ENCODE peak calls at places on chromosome 10, in seven cellular contexts. K, E, V, B, Z, J and L are unnamed samples.
A peak's percentile ranks its signal among the peaks of the same experiment; 100 is the strongest.

GRCh38 chr10:97849101-97849490 is 547 bp upstream of the GOLGA7B start:
- DNase-seq in K (no peak), E (peak; percentile 97), V (no peak), B (no peak), Z (no peak), J (no peak), L (peak; percentile 75)

GRCh38 chr10:68231916-68232315 is at the start of gene ATOH7:
- DNase-seq in K (no peak), E (peak; percentile 35), V (no peak), B (no peak), Z (no peak), J (no peak), L (peak; percentile 56)

GRCh38 chr10:71587941-71588573 is 131.5 kb downstream of the C10orf105 start:
- DNase-seq in K (no peak), E (no peak), V (no peak), B (no peak), Z (no peak), J (no peak), L (peak; percentile 95)

GRCh38 chr10:88062385-88062784 is 199.0 kb downstream of the PTEN start:
- DNase-seq in K (no peak), E (no peak), V (no peak), B (no peak), Z (no peak), J (no peak), L (no peak)

GRCh38 chr10:31944071-31944433 is 15.4 kb upstream of the ARHGAP12 start:
- DNase-seq in K (no peak), E (no peak), V (no peak), B (no peak), Z (no peak), J (no peak), L (no peak)

GRCh38 chr10:102831322-102832071 is 5.7 kb downstream of the CYP17A1 start:
- DNase-seq in K (no peak), E (no peak), V (no peak), B (no peak), Z (no peak), J (no peak), L (peak; percentile 8)

GRCh38 chr10:22556774-22557173 is 157.6 kb downstream of the PIP4K2A start:
- DNase-seq in K (no peak), E (no peak), V (no peak), B (no peak), Z (no peak), J (no peak), L (no peak)

GRCh38 chr10:117140525-117140902 is 2.4 kb upstream of the VAX1 start:
- DNase-seq in K (no peak), E (no peak), V (no peak), B (no peak), Z (no peak), J (no peak), L (no peak)

GRCh38 chr10:118839348-118839747 is 84.6 kb upstream of the CACUL1 start:
- DNase-seq in K (no peak), E (no peak), V (no peak), B (no peak), Z (no peak), J (no peak), L (no peak)

GRCh38 chr10:100046088-100046487 is 35.6 kb downstream of the CPN1 start:
- DNase-seq in K (peak; percentile 95), E (peak; percentile 90), V (peak; percentile 84), B (peak; percentile 67), Z (peak; percentile 52), J (peak; percentile 79), L (peak; percentile 76)

GRCh38 chr10:43853369-43853768 is 204.7 kb upstream of the ZNF32 start:
- DNase-seq in K (peak; percentile 56), E (no peak), V (no peak), B (no peak), Z (no peak), J (no peak), L (no peak)

GRCh38 chr10:130751851-130752250 is 559.7 kb downstream of the TCERG1L start:
- DNase-seq in K (peak; percentile 5), E (no peak), V (no peak), B (no peak), Z (no peak), J (no peak), L (no peak)

GRCh38 chr10:85319150-85319549 is 990.8 kb downstream of the CCSER2 start:
- DNase-seq in K (no peak), E (peak; percentile 76), V (no peak), B (no peak), Z (no peak), J (no peak), L (peak; percentile 88)

GRCh38 chr10:82378146-82378545 is 503.2 kb downstream of the NRG3 start:
- DNase-seq in K (no peak), E (no peak), V (no peak), B (no peak), Z (no peak), J (no peak), L (peak; percentile 50)

GRCh38 chr10:18436902-18437301 is 214.5 kb downstream of the NSUN6 start:
- DNase-seq in K (no peak), E (peak; percentile 23), V (no peak), B (no peak), Z (no peak), J (no peak), L (peak; percentile 0)

GRCh38 chr10:52213511-52213831 is 100.6 kb upstream of the DKK1 start:
- DNase-seq in K (no peak), E (no peak), V (no peak), B (no peak), Z (no peak), J (no peak), L (peak; percentile 24)

GRCh38 chr10:81018898-81019890 is 481.5 kb downstream of the SH2D4B start:
- DNase-seq in K (no peak), E (peak; percentile 21), V (peak; percentile 18), B (peak; percentile 26), Z (no peak), J (no peak), L (peak; percentile 41)

GRCh38 chr10:128816726-128817125 is 650.3 kb upstream of the MGMT start:
- DNase-seq in K (no peak), E (no peak), V (no peak), B (no peak), Z (no peak), J (no peak), L (no peak)

GRCh38 chr10:2137549-2138174 is 400.3 kb upstream of the ADARB2 start:
- DNase-seq in K (no peak), E (no peak), V (no peak), B (no peak), Z (no peak), J (no peak), L (no peak)

GRCh38 chr10:79298403-79299244 is 48.6 kb upstream of the PPIF start:
- DNase-seq in K (no peak), E (no peak), V (peak; percentile 76), B (no peak), Z (no peak), J (peak; percentile 34), L (peak; percentile 22)

GRCh38 chr10:11397980-11398580 is 213.4 kb downstream of the USP6NL start:
- DNase-seq in K (peak; percentile 57), E (no peak), V (no peak), B (no peak), Z (no peak), J (no peak), L (no peak)

GRCh38 chr10:76984559-76985443 is 652.8 kb downstream of the KCNMA1 start:
- DNase-seq in K (peak; percentile 83), E (peak; percentile 93), V (peak; percentile 63), B (peak; percentile 30), Z (peak; percentile 24), J (peak; percentile 54), L (peak; percentile 89)

GRCh38 chr10:58590152-58590551 is 77.5 kb downstream of the BICC1 start:
- DNase-seq in K (no peak), E (no peak), V (no peak), B (no peak), Z (no peak), J (no peak), L (no peak)

GRCh38 chr10:116715839-116716377 is 26.5 kb downstream of the HSPA12A start:
- DNase-seq in K (no peak), E (no peak), V (no peak), B (no peak), Z (no peak), J (no peak), L (peak; percentile 42)

GRCh38 chr10:7833210-7833609 is 14.9 kb downstream of the TAF3 start:
- DNase-seq in K (no peak), E (no peak), V (no peak), B (no peak), Z (no peak), J (no peak), L (no peak)

GRCh38 chr10:31961264-31961663 is 32.6 kb upstream of the ARHGAP12 start:
- DNase-seq in K (no peak), E (peak; percentile 36), V (no peak), B (no peak), Z (no peak), J (no peak), L (peak; percentile 81)

GRCh38 chr10:132752961-132753360 is 33.0 kb downstream of the NKX6-2 start:
- DNase-seq in K (no peak), E (no peak), V (no peak), B (no peak), Z (no peak), J (no peak), L (no peak)

GRCh38 chr10:58952162-58952561 is 224.3 kb upstream of the PHYHIPL start:
- DNase-seq in K (no peak), E (no peak), V (peak; percentile 38), B (no peak), Z (no peak), J (no peak), L (no peak)

GRCh38 chr10:63466168-63466935 is 575 bp upstream of the JMJD1C start:
- DNase-seq in K (peak; percentile 68), E (peak; percentile 76), V (peak; percentile 37), B (peak; percentile 7), Z (no peak), J (peak; percentile 30), L (peak; percentile 79)

GRCh38 chr10:94146313-94146712 is 152.6 kb downstream of the PLCE1 start:
- DNase-seq in K (no peak), E (no peak), V (no peak), B (no peak), Z (no peak), J (no peak), L (no peak)

GRCh38 chr10:66805610-66806009 is 120.2 kb upstream of the LRRTM3 start:
- DNase-seq in K (no peak), E (no peak), V (no peak), B (no peak), Z (no peak), J (no peak), L (no peak)

GRCh38 chr10:110802551-110803238 is 69.0 kb upstream of the PDCD4 start:
- DNase-seq in K (peak; percentile 88), E (peak; percentile 93), V (peak; percentile 76), B (no peak), Z (peak; percentile 47), J (no peak), L (peak; percentile 92)

GRCh38 chr10:19133992-19134391 is 85.4 kb downstream of the MALRD1 start:
- DNase-seq in K (no peak), E (no peak), V (no peak), B (no peak), Z (no peak), J (no peak), L (no peak)

GRCh38 chr10:127872011-127872741 is 20.6 kb downstream of the CLRN3 start:
- DNase-seq in K (no peak), E (no peak), V (no peak), B (no peak), Z (no peak), J (no peak), L (no peak)